ENCODE peak calls at places on chromosomes 5 and 9, in nine cellular contexts. J, M, X, N, E, A, W, D and Q are unnamed samples.
A peak's percentile ranks its signal among the peaks of the same experiment; 100 is the strongest.

GRCh38 chr5:140084466-140084865 is 29.4 kb upstream of the PURA start:
- DNase-seq in J (no peak), M (no peak), X (no peak), N (no peak), E (no peak), A (peak; percentile 35), W (peak; percentile 72), D (no peak), Q (no peak)

GRCh38 chr5:134245101-134245604 is 19.3 kb upstream of the PPP2CA start:
- DNase-seq in J (no peak), M (no peak), X (peak; percentile 80), N (no peak), E (no peak), A (no peak), W (no peak), D (no peak), Q (no peak)

GRCh38 chr5:10329808-10330481 is 22.2 kb upstream of the CMBL start:
- DNase-seq in J (no peak), M (no peak), X (no peak), N (no peak), E (peak; percentile 94), A (no peak), W (peak; percentile 80), D (peak; percentile 50), Q (no peak)

GRCh38 chr5:93990504-93991085 is 249.2 kb upstream of the POU5F2 start:
- DNase-seq in J (no peak), M (no peak), X (no peak), N (no peak), E (no peak), A (no peak), W (no peak), D (no peak), Q (no peak)

GRCh38 chr5:170638454-170639220 is 134.8 kb downstream of the KCNIP1 start:
- DNase-seq in J (peak; percentile 62), M (peak; percentile 13), X (no peak), N (no peak), E (no peak), A (peak; percentile 29), W (peak; percentile 73), D (peak; percentile 59), Q (peak; percentile 86)

GRCh38 chr9:136011703-136012496 is 50.7 kb upstream of the UBAC1 start:
- DNase-seq in J (no peak), M (no peak), X (no peak), N (no peak), E (no peak), A (no peak), W (peak; percentile 94), D (peak; percentile 74), Q (peak; percentile 92)

GRCh38 chr5:112310746-112311145 is 108.3 kb downstream of the EPB41L4A start:
- DNase-seq in J (no peak), M (no peak), X (no peak), N (no peak), E (no peak), A (no peak), W (no peak), D (no peak), Q (no peak)

GRCh38 chr9:89802809-89803355 is 198.1 kb downstream of the GADD45G start:
- DNase-seq in J (no peak), M (no peak), X (no peak), N (no peak), E (no peak), A (peak; percentile 21), W (peak; percentile 72), D (peak; percentile 39), Q (peak; percentile 50)

GRCh38 chr5:37554938-37555337 is 175.8 kb downstream of the WDR70 start:
- DNase-seq in J (no peak), M (no peak), X (no peak), N (no peak), E (no peak), A (no peak), W (no peak), D (no peak), Q (no peak)

GRCh38 chr5:139457653-139458306 is 4.8 kb downstream of the ECSCR start:
- DNase-seq in J (no peak), M (no peak), X (no peak), N (no peak), E (no peak), A (no peak), W (peak; percentile 29), D (no peak), Q (no peak)

GRCh38 chr9:134460206-134460605 is 134.0 kb downstream of the RXRA start:
- DNase-seq in J (no peak), M (no peak), X (no peak), N (no peak), E (no peak), A (no peak), W (no peak), D (no peak), Q (no peak)

GRCh38 chr5:138021771-138022170 is 11.1 kb downstream of the FAM13B start:
- DNase-seq in J (no peak), M (no peak), X (no peak), N (no peak), E (no peak), A (no peak), W (no peak), D (no peak), Q (no peak)

GRCh38 chr5:138022912-138023311 is 10.0 kb downstream of the FAM13B start:
- DNase-seq in J (no peak), M (no peak), X (peak; percentile 49), N (no peak), E (no peak), A (no peak), W (no peak), D (no peak), Q (no peak)

GRCh38 chr5:138024117-138024516 is 8.8 kb downstream of the FAM13B start:
- DNase-seq in J (no peak), M (no peak), X (peak; percentile 28), N (no peak), E (no peak), A (no peak), W (no peak), D (no peak), Q (no peak)

GRCh38 chr5:138029501-138029900 is 3.4 kb downstream of the FAM13B start:
- DNase-seq in J (no peak), M (no peak), X (no peak), N (no peak), E (no peak), A (no peak), W (no peak), D (no peak), Q (no peak)

GRCh38 chr5:138025285-138025684 is 7.6 kb downstream of the FAM13B start:
- DNase-seq in J (no peak), M (no peak), X (no peak), N (no peak), E (no peak), A (no peak), W (no peak), D (no peak), Q (no peak)
- H3K27me3 ChIP-seq in J (no peaks in the 10 kb centered on the region), M (no peaks in the 10 kb centered on the region), X (no peaks in the 10 kb centered on the region), N (no peaks in the 10 kb centered on the region), E (no peaks in the 10 kb centered on the region), A (no peaks in the 10 kb centered on the region), W (no peaks in the 10 kb centered on the region), D (no peaks in the 10 kb centered on the region), Q (no peaks in the 10 kb centered on the region)

GRCh38 chr5:77636423-77637169 is 1.9 kb downstream of the OTP start:
- DNase-seq in J (no peak), M (no peak), X (no peak), N (no peak), E (no peak), A (no peak), W (no peak), D (no peak), Q (no peak)
- H3K27me3 ChIP-seq in J (peaks cover 100% of the 10 kb centered on the region), M (peaks cover 81% of the 10 kb centered on the region), X (peaks cover 100% of the 10 kb centered on the region), N (peaks cover 95% of the 10 kb centered on the region), E (peaks cover 57% of the 10 kb centered on the region), A (peaks cover 100% of the 10 kb centered on the region), W (peaks cover 89% of the 10 kb centered on the region), D (peaks cover 5% of the 10 kb centered on the region), Q (no peaks in the 10 kb centered on the region)

GRCh38 chr9:98995971-98996504 is 52.3 kb downstream of the COL15A1 start:
- DNase-seq in J (no peak), M (no peak), X (no peak), N (no peak), E (no peak), A (no peak), W (no peak), D (no peak), Q (no peak)
- H3K27me3 ChIP-seq in J (no peaks in the 10 kb centered on the region), M (no peaks in the 10 kb centered on the region), X (peaks cover 42% of the 10 kb centered on the region), N (no peaks in the 10 kb centered on the region), E (peaks cover 1% of the 10 kb centered on the region), A (no peaks in the 10 kb centered on the region), W (no peaks in the 10 kb centered on the region), D (no peaks in the 10 kb centered on the region), Q (no peaks in the 10 kb centered on the region)

DNA sequence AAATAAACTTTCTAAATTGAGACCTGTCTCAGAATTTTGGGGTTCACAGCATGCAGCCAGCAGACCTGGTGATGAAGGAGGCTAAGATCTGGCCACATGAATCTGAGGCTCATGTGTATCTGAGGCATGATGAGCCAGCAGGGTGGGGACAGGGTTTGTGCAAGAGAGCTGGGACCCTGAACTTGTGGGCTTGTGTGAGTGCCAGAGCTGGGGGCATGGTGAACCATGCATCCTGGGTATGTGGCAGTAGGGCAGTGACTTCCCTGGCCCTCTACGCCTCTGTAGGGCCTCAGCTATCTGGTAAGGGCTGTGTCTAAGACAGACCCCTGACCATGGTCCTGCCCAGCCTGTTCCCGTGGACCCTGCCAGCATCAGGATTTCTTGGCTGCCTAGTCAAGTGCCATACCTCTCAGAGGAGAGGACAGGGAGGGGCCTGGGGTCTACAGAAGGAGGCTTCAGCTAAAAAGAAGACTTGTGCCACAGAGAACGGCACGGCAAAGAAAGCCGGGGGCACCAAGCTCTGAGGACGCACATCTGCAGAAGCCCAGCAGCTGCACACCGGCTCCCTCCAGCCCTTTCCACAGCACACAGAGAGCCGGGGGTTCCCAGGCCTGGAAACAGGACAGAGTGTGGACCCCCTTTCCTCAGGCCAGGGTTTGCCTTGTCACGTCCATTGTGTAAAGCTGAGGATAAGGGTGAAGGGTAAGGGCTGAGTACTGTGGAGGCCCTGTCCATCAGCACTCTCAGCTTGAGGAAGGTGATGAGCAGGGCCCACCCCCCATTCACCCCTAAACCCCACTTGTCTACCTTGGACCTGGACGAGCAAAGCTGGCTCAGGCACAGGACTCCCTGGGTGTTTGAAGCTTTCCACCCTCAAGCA is 130.1 kb downstream of the MRPL36 start:
- DNase-seq in J (no peak), M (no peak), X (no peak), N (no peak), E (no peak), A (peak; percentile 15), W (no peak), D (no peak), Q (peak; percentile 55)
- H3K27me3 ChIP-seq in J (peaks cover 67% of the 10 kb centered on the region), M (peaks cover 20% of the 10 kb centered on the region), X (peaks cover 43% of the 10 kb centered on the region), N (peaks cover 32% of the 10 kb centered on the region), E (peaks cover 24% of the 10 kb centered on the region), A (peaks cover 25% of the 10 kb centered on the region), W (peaks cover 26% of the 10 kb centered on the region), D (no peaks in the 10 kb centered on the region), Q (no peaks in the 10 kb centered on the region)